ENCODE peak calls at places on chromosomes 16 and 17, in nine cellular contexts. One of them, this sample, is unnamed.

GRCh38 chr16:80323187-80323807 is 217.5 kb upstream of the DYNLRB2 start:
- DNase-seq in SK-N-MC: no peak
- DNase-seq in tibial nerve: no peak
- DNase-seq in T-helper 9 cell: no peak
- DNase-seq in A172: no peak
- DNase-seq in PC-9: no peak
- DNase-seq in posterior cingulate gyrus: peak
- DNase-seq in aorta: no peak
- DNase-seq in SK-N-SH: no peak
- DNase-seq in this sample: peak

GRCh38 chr17:60157487-60158040 is 7.8 kb downstream of the CA4 start:
- DNase-seq in T-helper 9 cell: no peak
- DNase-seq in SK-N-MC: no peak
- DNase-seq in PC-9: no peak
- DNase-seq in A172: no peak
- DNase-seq in tibial nerve: no peak
- DNase-seq in SK-N-SH: peak
- DNase-seq in aorta: no peak
- DNase-seq in posterior cingulate gyrus: no peak
- DNase-seq in this sample: no peak

GRCh38 chr17:40341808-40342574 is 22.5 kb downstream of the GJD3 start:
- DNase-seq in SK-N-MC: no peak
- DNase-seq in T-helper 9 cell: peak
- DNase-seq in aorta: peak
- DNase-seq in PC-9: peak
- DNase-seq in posterior cingulate gyrus: peak
- DNase-seq in A172: no peak
- DNase-seq in tibial nerve: peak
- DNase-seq in SK-N-SH: peak
- DNase-seq in this sample: peak

GRCh38 chr17:80545499-80545826 is 825 bp downstream of the RPTOR start:
- DNase-seq in SK-N-SH: no peak
- DNase-seq in A172: no peak
- DNase-seq in SK-N-MC: no peak
- DNase-seq in posterior cingulate gyrus: no peak
- DNase-seq in tibial nerve: no peak
- DNase-seq in T-helper 9 cell: no peak
- DNase-seq in PC-9: no peak
- DNase-seq in aorta: no peak
- DNase-seq in this sample: no peak

GRCh38 chr17:81884520-81884919 is 6.9 kb downstream of the ALYREF start:
- DNase-seq in T-helper 9 cell: no peak
- DNase-seq in posterior cingulate gyrus: no peak
- DNase-seq in PC-9: no peak
- DNase-seq in SK-N-MC: no peak
- DNase-seq in tibial nerve: no peak
- DNase-seq in A172: no peak
- DNase-seq in SK-N-SH: peak
- DNase-seq in aorta: peak
- DNase-seq in this sample: no peak

GRCh38 chr17:12603566-12603965 is 62.1 kb upstream of the MYOCD start:
- DNase-seq in posterior cingulate gyrus: no peak
- DNase-seq in SK-N-SH: no peak
- DNase-seq in tibial nerve: no peak
- DNase-seq in aorta: no peak
- DNase-seq in T-helper 9 cell: no peak
- DNase-seq in PC-9: no peak
- DNase-seq in SK-N-MC: no peak
- DNase-seq in A172: no peak
- DNase-seq in this sample: no peak

GRCh38 chr17:4090898-4091297 is 51.9 kb downstream of the ZZEF1 start:
- DNase-seq in tibial nerve: no peak
- DNase-seq in aorta: no peak
- DNase-seq in posterior cingulate gyrus: no peak
- DNase-seq in T-helper 9 cell: no peak
- DNase-seq in SK-N-SH: no peak
- DNase-seq in SK-N-MC: no peak
- DNase-seq in A172: no peak
- DNase-seq in PC-9: no peak
- DNase-seq in this sample: no peak

GRCh38 chr17:2170023-2170422 is 115.1 kb downstream of the HIC1 start:
- DNase-seq in SK-N-SH: no peak
- DNase-seq in A172: no peak
- DNase-seq in tibial nerve: no peak
- DNase-seq in T-helper 9 cell: no peak
- DNase-seq in PC-9: no peak
- DNase-seq in posterior cingulate gyrus: no peak
- DNase-seq in SK-N-MC: no peak
- DNase-seq in aorta: no peak
- DNase-seq in this sample: no peak

GRCh38 chr16:59179446-59180082 is 445.4 kb upstream of the GOT2 start:
- DNase-seq in tibial nerve: no peak
- DNase-seq in T-helper 9 cell: no peak
- DNase-seq in posterior cingulate gyrus: no peak
- DNase-seq in aorta: no peak
- DNase-seq in SK-N-MC: no peak
- DNase-seq in A172: no peak
- DNase-seq in SK-N-SH: no peak
- DNase-seq in PC-9: no peak
- DNase-seq in this sample: no peak

GRCh38 chr17:47694018-47694817 is at the start of gene TBKBP1:
- DNase-seq in posterior cingulate gyrus: peak
- DNase-seq in A172: no peak
- DNase-seq in tibial nerve: no peak
- DNase-seq in SK-N-SH: peak
- DNase-seq in T-helper 9 cell: peak
- DNase-seq in SK-N-MC: no peak
- DNase-seq in aorta: peak
- DNase-seq in PC-9: no peak
- DNase-seq in this sample: no peak

GRCh38 chr17:39643271-39643670 is 6.3 kb downstream of the STARD3 start:
- DNase-seq in SK-N-SH: no peak
- DNase-seq in tibial nerve: no peak
- DNase-seq in A172: peak
- DNase-seq in posterior cingulate gyrus: no peak
- DNase-seq in aorta: no peak
- DNase-seq in PC-9: no peak
- DNase-seq in SK-N-MC: no peak
- DNase-seq in T-helper 9 cell: no peak
- DNase-seq in this sample: no peak

GRCh38 chr16:85505794-85506339 is 107.3 kb upstream of the GSE1 start:
- DNase-seq in tibial nerve: no peak
- DNase-seq in aorta: no peak
- DNase-seq in posterior cingulate gyrus: no peak
- DNase-seq in PC-9: no peak
- DNase-seq in A172: no peak
- DNase-seq in SK-N-SH: no peak
- DNase-seq in T-helper 9 cell: no peak
- DNase-seq in SK-N-MC: no peak
- DNase-seq in this sample: no peak

GRCh38 chr17:74437702-74438101 is 5.8 kb downstream of the GPRC5C start:
- DNase-seq in SK-N-SH: peak
- DNase-seq in A172: no peak
- DNase-seq in PC-9: no peak
- DNase-seq in posterior cingulate gyrus: no peak
- DNase-seq in tibial nerve: no peak
- DNase-seq in aorta: no peak
- DNase-seq in SK-N-MC: no peak
- DNase-seq in T-helper 9 cell: no peak
- DNase-seq in this sample: no peak

GRCh38 chr16:56281256-56281805 is 90.0 kb downstream of the GNAO1 start:
- DNase-seq in tibial nerve: no peak
- DNase-seq in PC-9: no peak
- DNase-seq in aorta: no peak
- DNase-seq in T-helper 9 cell: no peak
- DNase-seq in posterior cingulate gyrus: no peak
- DNase-seq in SK-N-SH: peak
- DNase-seq in SK-N-MC: no peak
- DNase-seq in A172: no peak
- DNase-seq in this sample: no peak

GRCh38 chr17:44518032-44518431 is 14.8 kb upstream of the GPATCH8 start:
- DNase-seq in A172: peak
- DNase-seq in T-helper 9 cell: no peak
- DNase-seq in aorta: no peak
- DNase-seq in tibial nerve: no peak
- DNase-seq in SK-N-MC: no peak
- DNase-seq in PC-9: no peak
- DNase-seq in SK-N-SH: no peak
- DNase-seq in posterior cingulate gyrus: no peak
- DNase-seq in this sample: no peak

GRCh38 chr16:50004239-50004638 is 20.8 kb upstream of the CNEP1R1 start:
- DNase-seq in SK-N-SH: no peak
- DNase-seq in A172: no peak
- DNase-seq in SK-N-MC: no peak
- DNase-seq in aorta: no peak
- DNase-seq in tibial nerve: no peak
- DNase-seq in PC-9: no peak
- DNase-seq in T-helper 9 cell: no peak
- DNase-seq in posterior cingulate gyrus: no peak
- DNase-seq in this sample: no peak

GRCh38 chr17:41539071-41539492 is 11.0 kb upstream of the KRT19 start:
- DNase-seq in A172: peak
- DNase-seq in T-helper 9 cell: no peak
- DNase-seq in PC-9: no peak
- DNase-seq in SK-N-MC: no peak
- DNase-seq in SK-N-SH: no peak
- DNase-seq in posterior cingulate gyrus: no peak
- DNase-seq in aorta: peak
- DNase-seq in tibial nerve: no peak
- DNase-seq in this sample: no peak

GRCh38 chr17:63571632-63572310 is 21.5 kb downstream of the DCAF7 start:
- DNase-seq in PC-9: peak
- DNase-seq in posterior cingulate gyrus: no peak
- DNase-seq in T-helper 9 cell: no peak
- DNase-seq in aorta: no peak
- DNase-seq in A172: peak
- DNase-seq in SK-N-SH: no peak
- DNase-seq in tibial nerve: no peak
- DNase-seq in SK-N-MC: no peak
- DNase-seq in this sample: no peak

GRCh38 chr16:69772560-69773254 is 10.6 kb downstream of the WWP2 start:
- DNase-seq in SK-N-SH: no peak
- DNase-seq in A172: peak
- DNase-seq in tibial nerve: no peak
- DNase-seq in SK-N-MC: no peak
- DNase-seq in T-helper 9 cell: no peak
- DNase-seq in PC-9: no peak
- DNase-seq in aorta: no peak
- DNase-seq in posterior cingulate gyrus: no peak
- DNase-seq in this sample: no peak

This sample was measured in head of caudate nucleus.